ENCODE peak calls at places on chromosomes 7 and 10, in six cellular contexts. J is esophagus muscularis mucosa; X is A549; U is psoas muscle; P is Panc1; S is CD8-positive, alpha-beta T cell. D is an unnamed sample.

GRCh38 chr7:129805086-129805719 is 147.6 kb downstream of the UBE2H start:
- DNase-seq in P (no peak), S (no peak), U (no peak), J (no peak), X (no peak), D (peak; percentile 49)

GRCh38 chr7:117875566-117875965 is 2.3 kb upstream of the CTTNBP2 start:
- DNase-seq in X (no peak), U (no peak), S (no peak), J (no peak), P (no peak), D (peak; percentile 52)

GRCh38 chr7:40604601-40605438 is 470.0 kb downstream of the SUGCT start:
- DNase-seq in S (no peak), X (peak; percentile 44), J (no peak), U (peak; percentile 59), P (peak; percentile 12), D (peak; percentile 84)

GRCh38 chr7:128841171-128841690 is 11.0 kb downstream of the FLNC start:
- DNase-seq in P (no peak), X (no peak), U (no peak), J (no peak), S (no peak), D (peak; percentile 42)

GRCh38 chr7:40986351-40986873 is 716.5 kb downstream of the INHBA start:
- DNase-seq in U (no peak), P (peak; percentile 71), S (no peak), J (no peak), X (peak; percentile 4), D (no peak)

GRCh38 chr10:26987851-26988250 is 112.4 kb downstream of the ANKRD26 start:
- DNase-seq in J (peak; percentile 50), U (no peak), P (no peak), S (no peak), X (no peak), D (no peak)

GRCh38 chr10:114261116-114261515 is 22.1 kb downstream of the VWA2 start:
- DNase-seq in X (no peak), U (no peak), P (no peak), J (no peak), S (no peak), D (no peak)

GRCh38 chr10:102796407-102797176 is 40.6 kb downstream of the CYP17A1 start:
- DNase-seq in S (peak; percentile 60), J (peak; percentile 97), U (peak; percentile 94), P (no peak), X (no peak), D (peak; percentile 94)

GRCh38 chr7:111409714-111410422 is 152.4 kb downstream of the IMMP2L start:
- DNase-seq in S (no peak), J (no peak), P (no peak), X (no peak), U (no peak), D (no peak)

GRCh38 chr10:191703-192518 is 56.7 kb downstream of the ZMYND11 start:
- DNase-seq in P (no peak), S (no peak), J (no peak), X (no peak), U (no peak), D (no peak)

DNA sequence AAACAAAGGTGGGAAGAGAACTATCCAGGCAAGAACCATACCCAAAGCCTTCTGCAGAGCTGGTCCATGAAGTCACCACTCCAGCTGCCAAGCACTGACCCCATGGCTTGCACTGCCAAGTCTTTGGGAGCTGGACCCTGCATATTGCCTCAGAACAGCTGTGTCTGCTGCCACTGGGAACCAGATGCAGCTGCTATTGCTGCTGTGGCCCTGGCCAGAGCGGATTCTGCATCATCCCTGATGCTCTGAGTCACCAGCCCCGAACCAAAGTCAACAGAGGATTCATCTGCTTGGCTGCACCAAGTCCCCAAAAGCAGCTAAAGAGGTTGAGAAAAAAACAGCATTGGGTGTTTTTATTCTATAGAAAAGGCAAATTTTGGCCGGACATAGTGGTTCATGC is 39.2 kb upstream of the GSAP start:
- DNase-seq in S (no peak), P (peak; percentile 69), X (peak; percentile 68), U (peak; percentile 88), J (no peak), D (peak; percentile 62)
- H3K4me3 ChIP-seq in S (no peak overlapping the region), P (no peak overlapping the region), X (peak overlapping the region; percentile 8), U (no peak overlapping the region), J (no peak overlapping the region), D (no peak overlapping the region)

GRCh38 chr10:69349542-69349888 is 67.2 kb downstream of the TACR2 start:
- DNase-seq in X (no peak), S (no peak), J (no peak), U (no peak), P (no peak), D (no peak)

GRCh38 chr10:69351589-69351988 is 65.1 kb downstream of the TACR2 start:
- DNase-seq in X (no peak), U (no peak), P (no peak), S (no peak), J (no peak), D (no peak)

GRCh38 chr10:69356187-69356586 is 60.5 kb downstream of the TACR2 start:
- DNase-seq in P (no peak), S (no peak), U (no peak), X (no peak), J (no peak), D (no peak)

GRCh38 chr10:69353981-69354635 is 62.6 kb downstream of the TACR2 start:
- DNase-seq in U (no peak), J (no peak), X (no peak), S (no peak), P (no peak), D (no peak)

DNA sequence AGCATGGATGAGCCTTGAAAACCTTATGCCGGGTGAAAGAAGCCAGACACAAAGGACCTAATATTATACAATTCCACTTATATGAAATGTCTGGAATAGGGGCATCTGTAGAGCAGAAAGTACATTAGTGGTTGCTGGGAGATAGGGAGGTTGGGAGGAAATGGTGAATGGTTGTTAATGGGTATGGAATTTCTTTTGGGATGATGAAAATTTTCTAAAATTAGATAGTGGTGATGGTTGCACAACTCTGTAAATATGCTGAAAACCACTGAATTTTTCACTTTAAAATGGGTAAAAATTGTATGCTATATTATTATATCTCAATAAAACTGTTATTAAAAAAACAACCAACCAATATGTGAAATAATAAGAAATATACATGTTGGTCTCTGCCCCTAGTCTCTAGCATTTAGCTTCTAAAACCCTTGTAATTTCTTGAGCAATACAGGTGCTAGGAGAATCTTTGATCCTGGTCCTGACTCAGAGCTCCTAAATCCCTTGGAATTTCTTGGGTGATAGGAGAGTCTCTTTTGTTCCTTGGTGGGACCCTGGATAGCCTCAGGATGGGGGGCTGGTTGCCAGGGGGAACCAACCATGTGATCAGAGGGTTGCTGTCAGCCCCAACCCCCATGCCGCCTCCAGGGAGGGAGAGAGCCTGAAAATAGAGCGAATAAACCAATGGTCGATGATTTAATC is 64.0 kb downstream of the TACR2 start:
- DNase-seq in S (no peak), J (no peak), U (no peak), P (no peak), X (no peak), D (no peak)
- H3K27ac ChIP-seq in S (no peak overlapping the region), J (no peak overlapping the region), U (peak overlapping the region; percentile 23), P (no peak overlapping the region), X (peak overlapping the region; percentile 75), D (peak overlapping the region; percentile 28)

GRCh38 chr10:129308953-129309352 is 158.1 kb upstream of the MGMT start:
- DNase-seq in S (no peak), J (no peak), U (no peak), P (no peak), X (no peak), D (no peak)

GRCh38 chr10:129309565-129309964 is 157.5 kb upstream of the MGMT start:
- DNase-seq in U (no peak), S (no peak), P (no peak), X (no peak), J (no peak), D (no peak)

GRCh38 chr10:129307141-129307540 is 159.9 kb upstream of the MGMT start:
- DNase-seq in U (no peak), S (no peak), J (no peak), P (no peak), X (no peak), D (no peak)

GRCh38 chr10:129305046-129305445 is 162.0 kb upstream of the MGMT start:
- DNase-seq in U (no peak), X (no peak), J (no peak), S (no peak), P (no peak), D (no peak)
- H3K4me3 ChIP-seq in U (no peak overlapping the region), X (no peak overlapping the region), J (no peak overlapping the region), S (no peak overlapping the region), P (no peak overlapping the region), D (no peak overlapping the region)

GRCh38 chr10:75250934-75251333 is 15.2 kb upstream of the COMTD1 start:
- DNase-seq in S (no peak), P (no peak), U (no peak), X (no peak), J (no peak), D (peak; percentile 27)
- H3K27ac ChIP-seq in S (no peak overlapping the region), P (no peak overlapping the region), U (no peak overlapping the region), X (no peak overlapping the region), J (no peak overlapping the region), D (no peak overlapping the region)

GRCh38 chr10:73094249-73094850 is 2.3 kb downstream of the P4HA1 start:
- DNase-seq in P (no peak), J (no peak), X (no peak), S (no peak), U (no peak), D (no peak)
- H3K4me3 ChIP-seq in P (peak overlapping the region; percentile 64), J (peak overlapping the region; percentile 70), X (peak overlapping the region; percentile 75), S (no peak overlapping the region), U (peak overlapping the region; percentile 70), D (no peak overlapping the region)

GRCh38 chr10:73839276-73839966 is 28.0 kb upstream of the NDST2 start:
- DNase-seq in P (no peak), S (no peak), X (no peak), J (no peak), U (no peak), D (no peak)
- H3K27ac ChIP-seq in P (no peak overlapping the region), S (no peak overlapping the region), X (no peak overlapping the region), J (no peak overlapping the region), U (no peak overlapping the region), D (no peak overlapping the region)

D was measured in aorta.